ENCODE peak calls at places on chromosomes 6 and 20, in four cellular contexts. V is CD4-positive, CD25-positive, alpha-beta regulatory T cell; C is left lung; S is colonic mucosa. K is an unnamed sample.

GRCh38 chr6:33430991-33431879 is 11.4 kb downstream of the SYNGAP1 start:
- DNase-seq in V (peak), C (no peak), S (no peak), K (peak)

GRCh38 chr6:20678831-20679352 is 144.6 kb downstream of the CDKAL1 start:
- DNase-seq in V (no peak), C (no peak), S (no peak), K (no peak)

GRCh38 chr20:45367126-45367525 is 4.2 kb downstream of the SYS1 start:
- DNase-seq in V (no peak), C (no peak), S (no peak), K (no peak)

GRCh38 chr6:4174042-4174441 is 38.7 kb upstream of the ECI2 start:
- DNase-seq in V (no peak), C (no peak), S (no peak), K (no peak)

GRCh38 chr20:1422756-1423155 is 29.9 kb upstream of the FKBP1A start:
- DNase-seq in V (no peak), C (no peak), S (no peak), K (no peak)

GRCh38 chr6:303948-304558 is 11.8 kb downstream of the DUSP22 start:
- DNase-seq in V (no peak), C (no peak), S (no peak), K (no peak)

GRCh38 chr20:57126481-57127092 is 139.9 kb downstream of the BMP7 start:
- DNase-seq in V (no peak), C (no peak), S (no peak), K (no peak)

GRCh38 chr20:33393609-33394008 is 7.7 kb downstream of the CDK5RAP1 start:
- DNase-seq in V (no peak), C (no peak), S (no peak), K (no peak)

GRCh38 chr6:138514860-138515540 is 15.7 kb upstream of the NHSL1 start:
- DNase-seq in V (no peak), C (no peak), S (no peak), K (no peak)

GRCh38 chr6:138509371-138509770 is 10.1 kb upstream of the NHSL1 start:
- DNase-seq in V (peak), C (no peak), S (peak), K (peak)

GRCh38 chr6:138515657-138516056 is 16.4 kb upstream of the NHSL1 start:
- DNase-seq in V (no peak), C (no peak), S (no peak), K (no peak)

GRCh38 chr6:138508676-138508988 is 9.3 kb upstream of the NHSL1 start:
- DNase-seq in V (no peak), C (no peak), S (no peak), K (no peak)

DNA sequence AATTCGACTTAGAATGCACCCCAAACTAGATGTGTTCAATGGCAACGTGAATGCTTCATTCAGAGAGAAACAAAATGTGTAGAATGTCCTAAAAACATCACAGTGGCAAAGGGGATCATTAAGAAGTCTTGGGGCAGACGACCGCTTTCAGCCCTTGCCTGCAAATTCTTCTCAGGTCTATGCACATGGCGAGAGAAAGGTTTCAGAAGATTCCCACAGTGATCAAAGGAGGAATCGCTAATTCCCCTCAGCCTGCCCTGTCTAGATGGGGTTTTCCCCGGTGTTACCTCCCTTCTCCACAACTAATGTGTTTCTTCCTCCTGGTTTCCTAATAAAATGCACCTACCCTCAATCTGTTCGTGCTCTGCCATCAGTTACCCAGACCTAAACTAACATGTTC is 13.3 kb upstream of the NHSL1 start:
- DNase-seq in V (no peak), C (no peak), S (no peak), K (no peak)
- H3K27ac ChIP-seq in V (no peak), C (no peak), S (no peak), K (no peak)

GRCh38 chr6:43125555-43125954 is 45.5 kb upstream of the SRF start:
- DNase-seq in V (no peak), C (no peak), S (no peak), K (no peak)
- H3K27ac ChIP-seq in V (no peak), C (peak), S (no peak), K (no peak)

DNA sequence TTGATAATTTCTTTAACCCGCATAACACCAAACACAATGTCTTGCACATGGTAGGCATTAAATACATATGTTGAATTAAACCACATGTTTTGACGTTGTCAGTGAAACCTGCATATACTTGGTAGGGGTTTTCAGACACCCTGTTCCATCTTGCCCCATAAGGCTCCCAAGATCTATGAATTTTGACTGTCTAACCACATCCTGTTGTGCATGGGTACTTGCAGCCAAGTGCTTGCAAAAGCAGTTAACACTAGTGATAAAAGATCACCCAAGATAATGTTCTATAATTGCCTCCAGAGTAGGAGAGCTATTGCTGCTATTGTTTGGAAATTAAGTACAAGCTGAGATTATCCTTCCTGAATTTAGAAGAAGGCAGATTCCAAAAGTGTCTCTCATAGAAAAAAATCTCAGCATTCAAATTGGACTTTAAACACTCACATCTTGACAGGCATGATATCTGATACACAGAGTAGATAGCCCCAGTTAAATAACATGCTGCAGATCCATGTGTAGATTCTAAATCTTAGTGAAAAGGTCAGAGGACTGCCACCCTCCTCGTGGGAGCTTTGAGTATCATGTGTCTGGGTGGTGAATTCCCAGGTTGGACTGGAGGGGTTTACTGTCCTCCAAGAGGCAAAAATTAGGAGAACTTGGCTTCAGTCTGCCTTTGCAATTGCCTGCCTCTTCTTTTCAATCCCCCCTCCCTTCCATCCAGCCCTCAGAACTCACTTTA is 25.8 kb upstream of the CCN6 start:
- DNase-seq in V (peak), C (no peak), S (no peak), K (peak)
- H3K27ac ChIP-seq in V (peak), C (no peak), S (no peak), K (peak)

DNA sequence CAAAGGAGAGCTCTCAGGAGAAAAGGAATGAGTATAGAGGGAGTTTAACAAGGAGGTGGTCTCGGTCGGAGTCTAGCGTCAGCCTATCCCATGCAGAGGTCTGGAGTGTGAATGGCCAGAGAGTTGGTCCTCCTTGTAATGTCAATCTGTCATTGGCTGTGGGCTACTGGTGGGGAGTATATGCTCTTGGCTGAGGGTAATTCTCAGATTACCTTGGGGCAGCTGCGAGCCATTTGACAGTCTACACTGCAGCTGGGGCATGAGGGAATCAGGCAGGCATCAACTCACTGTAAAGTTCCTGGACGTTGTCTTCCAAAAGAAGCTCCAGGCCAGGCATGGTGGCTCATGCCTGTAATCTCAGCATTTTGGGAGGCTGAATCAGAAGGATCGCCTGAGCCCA is 48.1 kb downstream of the EBF4 start:
- DNase-seq in V (no peak), C (no peak), S (no peak), K (no peak)
- H3K27ac ChIP-seq in V (peak), C (no peak), S (no peak), K (peak)

GRCh38 chr6:11320914-11321549 is 88.6 kb upstream of the NEDD9 start:
- DNase-seq in V (no peak), C (no peak), S (no peak), K (no peak)

GRCh38 chr6:11315743-11316437 is 83.4 kb upstream of the NEDD9 start:
- DNase-seq in V (no peak), C (no peak), S (peak), K (no peak)

GRCh38 chr6:11322252-11322885 is 89.9 kb upstream of the NEDD9 start:
- DNase-seq in V (no peak), C (no peak), S (no peak), K (no peak)

GRCh38 chr6:11318835-11319813 is 86.7 kb upstream of the NEDD9 start:
- DNase-seq in V (no peak), C (no peak), S (no peak), K (no peak)

GRCh38 chr6:11317885-11318771 is 85.7 kb upstream of the NEDD9 start:
- DNase-seq in V (peak), C (peak), S (peak), K (peak)
- H3K27ac ChIP-seq in V (peak), C (peak), S (peak), K (no peak)

GRCh38 chr6:166614171-166614583 is 12.9 kb downstream of the RPS6KA2 start:
- DNase-seq in V (no peak), C (no peak), S (no peak), K (no peak)
- H3K27ac ChIP-seq in V (no peak), C (peak), S (no peak), K (no peak)

DNA sequence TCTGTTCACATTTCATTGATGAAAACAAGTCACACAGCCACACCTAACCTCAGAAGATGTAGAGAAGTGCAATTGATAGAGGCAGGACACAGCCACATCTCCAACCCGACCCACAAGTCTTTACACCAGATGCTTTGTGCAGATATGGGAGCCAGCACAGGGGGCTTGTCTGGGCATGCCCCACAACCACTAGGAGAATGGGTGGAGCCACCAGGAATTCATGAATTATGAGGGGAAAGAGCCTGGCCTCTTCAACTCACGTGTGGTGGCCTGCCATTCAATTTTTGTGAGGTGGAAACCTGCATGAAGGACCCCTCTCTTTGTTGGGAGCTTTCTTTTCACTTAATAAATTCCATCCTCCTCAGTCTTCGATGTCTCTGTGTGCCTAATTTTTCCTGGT is 79.2 kb downstream of the OGFRL1 start:
- DNase-seq in V (no peak), C (no peak), S (no peak), K (no peak)
- H3K27ac ChIP-seq in V (no peak), C (no peak), S (no peak), K (no peak)

K was measured in CD4-positive, alpha-beta T cell.